ENCODE peak calls at places on chromosomes 16 and 17, in nine cellular contexts. H is activated CD8-positive, alpha-beta memory T cell treated with anti-CD3 and anti-CD28 coated beads for 4 hours; N is cardiac fibroblast; F is aorta; P is T-helper 2 cell; U is activated naive CD4-positive, alpha-beta T cell; T is stimulated activated CD4-positive, alpha-beta T cell treated with anti-CD3 and anti-CD28 coated beads, Interleukin-1b, Interleukin-23, amount 100 ng/mL, for 48 hours; I is HTR-8/SVneo; A is A172. Y is an unnamed sample.
A peak's percentile ranks its signal among the peaks of the same experiment; 100 is the strongest.

GRCh38 chr16:57732011-57732410 is 3.6 kb upstream of the KATNB1 start:
- DNase-seq in H (no peak), I (no peak), P (no peak), F (peak; percentile 9), T (no peak), N (peak; percentile 70), U (no peak), A (no peak), Y (no peak)

GRCh38 chr17:45073414-45074070 is 12.4 kb downstream of the NMT1 start:
- DNase-seq in U (no peak), T (no peak), F (no peak), H (no peak), N (peak; percentile 92), A (no peak), P (no peak), I (no peak), Y (no peak)

GRCh38 chr17:78923660-78924453 is 1.3 kb downstream of the TIMP2 start:
- DNase-seq in F (peak; percentile 88), P (peak; percentile 7), N (no peak), H (peak; percentile 14), A (peak; percentile 68), T (peak; percentile 45), I (no peak), U (no peak), Y (peak; percentile 80)

GRCh38 chr16:27628216-27628945 is 78.4 kb downstream of the KATNIP start:
- DNase-seq in N (no peak), H (no peak), T (no peak), U (no peak), F (no peak), I (no peak), A (no peak), P (no peak), Y (peak; percentile 44)

GRCh38 chr16:66510298-66510697 is 39.6 kb downstream of the TK2 start:
- DNase-seq in F (peak; percentile 63), I (no peak), P (no peak), A (no peak), N (no peak), T (no peak), U (no peak), H (no peak), Y (no peak)

GRCh38 chr17:27544350-27545131 is 86.4 kb upstream of the LGALS9 start:
- DNase-seq in T (peak; percentile 91), H (no peak), I (peak; percentile 75), N (no peak), P (peak; percentile 23), A (peak; percentile 88), F (peak; percentile 49), U (no peak), Y (no peak)

GRCh38 chr17:78391843-78392242 is 13.4 kb downstream of the PGS1 start:
- DNase-seq in F (no peak), U (no peak), A (peak; percentile 89), N (peak; percentile 19), P (no peak), I (peak; percentile 74), T (no peak), H (no peak), Y (no peak)

GRCh38 chr17:50043290-50044148 is 12.4 kb upstream of the ITGA3 start:
- DNase-seq in F (peak; percentile 87), P (no peak), T (no peak), N (peak; percentile 50), A (peak; percentile 93), H (no peak), I (no peak), U (no peak), Y (no peak)

GRCh38 chr17:81509687-81510523 is 2.7 kb downstream of the ACTG1 start:
- DNase-seq in F (no peak), T (no peak), P (peak; percentile 22), H (no peak), N (peak; percentile 46), U (no peak), I (no peak), A (no peak), Y (no peak)

GRCh38 chr16:49330562-49331201 is 42.9 kb upstream of the C16orf78 start:
- DNase-seq in H (no peak), A (no peak), U (no peak), T (no peak), N (no peak), I (no peak), P (no peak), F (no peak), Y (no peak)

GRCh38 chr17:74213897-74214386 is 571 bp downstream of the TTYH2 start:
- DNase-seq in T (no peak), A (no peak), H (no peak), P (no peak), I (no peak), U (no peak), F (peak; percentile 81), N (no peak), Y (peak; percentile 9)

Y was measured in NCI-H146.